ENCODE peak calls at places on chromosomes 11 and 22, in five cellular contexts. L, I, O, D and G are unnamed samples.
A peak's percentile ranks its signal among the peaks of the same experiment; 100 is the strongest.

GRCh38 chr11:69934861-69935494 is 115.8 kb upstream of the FGF3 start:
- DNase-seq in D (no peak), O (no peak), I (peak; percentile 53), L (peak; percentile 27), G (no peak)

GRCh38 chr11:70537576-70538571 is 139.5 kb downstream of the CTTN start:
- DNase-seq in L (no peak), O (no peak), D (peak; percentile 44), I (no peak), G (no peak)

GRCh38 chr22:43901976-43902643 is 10.3 kb upstream of the PNPLA5 start:
- DNase-seq in I (peak; percentile 56), D (no peak), L (peak; percentile 97), O (no peak), G (no peak)

GRCh38 chr11:104968365-104968855 is at the start of gene CASP4:
- DNase-seq in I (peak; percentile 18), D (peak; percentile 1), O (peak; percentile 32), L (peak; percentile 78), G (no peak)

GRCh38 chr11:77411238-77411637 is 62.7 kb downstream of the PAK1 start:
- DNase-seq in D (no peak), L (peak; percentile 30), I (peak; percentile 11), O (no peak), G (no peak)

GRCh38 chr22:35484651-35485372 is 55.8 kb upstream of the RASD2 start:
- DNase-seq in I (no peak), O (no peak), L (peak; percentile 71), D (no peak), G (no peak)

GRCh38 chr11:62721994-62722393 is 5.3 kb downstream of the HNRNPUL2 start:
- DNase-seq in D (no peak), I (peak; percentile 68), O (no peak), L (peak; percentile 40), G (peak; percentile 24)

GRCh38 chr11:64070301-64070656 is 34.5 kb downstream of the FLRT1 start:
- DNase-seq in L (no peak), D (no peak), I (no peak), O (no peak), G (no peak)

GRCh38 chr11:15493066-15493465 is 378.3 kb downstream of the INSC start:
- DNase-seq in O (no peak), I (no peak), L (peak; percentile 2), D (no peak), G (no peak)

GRCh38 chr11:46389450-46390330 is 1.9 kb downstream of the CHRM4 start:
- DNase-seq in D (peak; percentile 95), I (peak; percentile 82), O (no peak), L (peak; percentile 46), G (peak; percentile 81)

GRCh38 chr11:33634291-33634834 is 66.3 kb downstream of the C11orf91 start:
- DNase-seq in L (peak; percentile 82), O (no peak), I (peak; percentile 82), D (no peak), G (no peak)

GRCh38 chr11:33869511-33870422 is 22.1 kb downstream of the LMO2 start:
- DNase-seq in D (peak; percentile 84), I (peak; percentile 14), L (peak; percentile 2), O (no peak), G (peak; percentile 72)

GRCh38 chr11:69514771-69515170 is 33.3 kb downstream of the LINC01488 start:
- DNase-seq in I (no peak), O (no peak), D (no peak), L (no peak), G (no peak)

GRCh38 chr11:72569966-72570892 is 104.0 kb downstream of the PDE2A start:
- DNase-seq in O (no peak), I (no peak), D (no peak), L (peak; percentile 66), G (no peak)

GRCh38 chr11:119533931-119534694 is 111.1 kb upstream of the THY1 start:
- DNase-seq in O (peak; percentile 13), L (peak; percentile 23), I (peak; percentile 53), D (peak; percentile 81), G (peak; percentile 78)

GRCh38 chr11:96878299-96879051 is 488.7 kb downstream of the JRKL start:
- DNase-seq in I (no peak), D (no peak), L (no peak), O (no peak), G (no peak)

GRCh38 chr22:31650391-31650790 is 11.6 kb downstream of the PISD start:
- DNase-seq in I (no peak), L (peak; percentile 89), D (no peak), O (no peak), G (no peak)

GRCh38 chr11:92154611-92155010 is 70.0 kb upstream of the FAT3 start:
- DNase-seq in O (no peak), D (no peak), I (no peak), L (no peak), G (no peak)

GRCh38 chr11:17395554-17395961 is 7.1 kb upstream of the KCNJ11 start:
- DNase-seq in I (no peak), O (no peak), L (no peak), D (peak; percentile 18), G (no peak)

DNA sequence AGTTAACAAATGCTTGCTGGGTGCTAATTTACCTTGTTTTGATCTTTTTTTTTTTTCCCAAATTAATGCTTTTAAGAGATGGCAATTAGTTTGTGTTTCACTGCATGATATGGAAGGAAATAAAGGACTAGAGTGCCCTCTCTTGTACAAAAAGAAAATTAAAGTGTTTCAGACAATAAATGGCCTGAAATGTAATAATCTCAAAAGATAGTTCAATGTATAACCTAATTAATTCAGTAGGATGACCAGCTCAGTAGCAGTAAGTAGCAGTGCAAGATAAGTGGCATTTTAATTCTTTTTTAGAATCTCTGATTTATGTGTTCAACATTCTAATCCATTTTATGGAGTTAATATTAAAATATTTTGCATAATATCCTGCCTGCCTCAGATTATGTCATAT is 39.9 kb upstream of the MYO18B start:
- DNase-seq in D (peak; percentile 61), L (peak; percentile 29), O (no peak), I (no peak), G (no peak)
- TF ChIP-seq SMC3 in D (peak; percentile 59), L (peak; percentile 64), O (peak; percentile 70), I (peak; percentile 63), G (peak; percentile 13)

DNA sequence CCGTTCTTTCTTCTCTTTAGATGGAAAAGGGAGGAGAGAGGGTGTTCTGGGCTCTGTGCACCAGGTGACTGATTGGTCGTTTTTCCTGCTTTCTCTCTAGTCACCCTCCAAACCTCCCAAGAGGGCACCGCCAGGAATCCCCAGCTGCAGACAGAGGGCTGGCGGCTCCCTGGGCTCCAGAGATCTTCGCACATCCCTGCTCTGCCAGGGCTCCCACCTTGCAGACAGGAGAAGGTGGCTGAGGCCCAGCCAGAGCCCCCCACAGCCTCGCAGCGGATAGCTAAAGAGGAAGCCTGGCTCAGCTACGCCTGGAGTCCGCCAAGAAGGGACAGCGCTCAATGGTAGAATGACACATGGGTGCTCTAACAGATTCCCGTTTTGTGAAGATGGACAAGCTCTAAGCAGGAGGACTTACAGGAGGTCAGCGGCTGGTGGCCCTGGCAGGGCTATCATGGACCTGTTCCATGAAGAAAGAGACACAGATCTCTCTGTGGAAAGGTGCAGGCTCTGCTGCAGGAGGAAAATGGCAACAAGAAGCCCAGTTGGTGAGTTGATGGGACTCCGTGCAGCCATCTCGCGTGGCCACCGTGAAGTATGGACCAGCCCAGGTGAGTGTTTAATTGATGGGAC is 976.9 kb downstream of the BRD1 start:
- DNase-seq in O (no peak), I (no peak), L (no peak), D (no peak), G (no peak)
- TF ChIP-seq SMC3 in O (no peak), I (no peak), L (no peak), D (no peak), G (no peak)

GRCh38 chr22:24730864-24731263 is 43.7 kb downstream of the PIWIL3 start:
- DNase-seq in L (no peak), I (no peak), D (no peak), O (no peak), G (no peak)

GRCh38 chr22:24725736-24726135 is 48.8 kb downstream of the PIWIL3 start:
- DNase-seq in O (no peak), I (no peak), D (no peak), L (no peak), G (no peak)

GRCh38 chr22:24728790-24729637 is 45.5 kb downstream of the PIWIL3 start:
- DNase-seq in L (peak; percentile 74), O (no peak), D (peak; percentile 41), I (no peak), G (peak; percentile 87)

GRCh38 chr22:24726848-24727217 is 47.7 kb downstream of the PIWIL3 start:
- DNase-seq in O (no peak), D (no peak), I (no peak), L (no peak), G (no peak)

DNA sequence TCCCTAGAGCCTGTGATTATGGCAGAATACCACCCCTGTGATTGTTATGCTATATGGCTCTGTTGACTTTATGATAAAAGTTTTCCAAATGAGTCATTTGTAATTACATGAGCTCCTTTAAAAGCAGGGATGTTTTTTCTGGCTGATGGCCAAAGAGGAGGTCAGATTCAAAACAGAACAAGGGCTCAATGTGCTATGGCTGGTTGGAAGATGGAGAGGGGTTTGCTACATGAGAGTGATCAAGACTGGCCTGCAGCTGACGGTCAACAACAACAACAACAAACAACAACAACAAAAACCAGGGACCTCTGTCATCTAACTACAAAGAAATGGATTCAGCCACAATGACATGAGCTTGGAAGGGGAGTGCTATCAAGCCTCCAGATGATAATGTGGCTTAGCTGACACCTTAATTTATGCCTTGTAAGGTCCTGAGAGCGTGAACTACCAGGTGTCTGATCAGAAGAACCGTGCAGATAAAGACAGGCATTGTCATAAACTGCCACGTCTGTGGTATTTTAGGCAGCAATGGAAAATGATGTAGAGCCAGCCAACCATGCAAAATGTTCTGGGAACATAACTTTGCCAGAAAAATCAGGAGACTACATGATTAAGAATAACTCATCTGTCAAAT is 47.2 kb downstream of the PIWIL3 start:
- DNase-seq in I (peak; percentile 19), O (no peak), L (peak; percentile 94), D (peak; percentile 66), G (peak; percentile 33)
- TF ChIP-seq SMC3 in I (no peak), O (no peak), L (no peak), D (no peak), G (no peak)

GRCh38 chr11:78961186-78961782 is 386.6 kb upstream of the NARS2 start:
- DNase-seq in D (peak; percentile 66), O (no peak), I (peak; percentile 44), L (peak; percentile 46), G (peak; percentile 24)

GRCh38 chr11:78958444-78958843 is 383.8 kb upstream of the NARS2 start:
- DNase-seq in D (no peak), O (no peak), L (no peak), I (no peak), G (no peak)

GRCh38 chr11:78967811-78968210 is 393.1 kb upstream of the NARS2 start:
- DNase-seq in L (no peak), I (no peak), O (no peak), D (no peak), G (no peak)

GRCh38 chr11:78957481-78958245 is 383.0 kb upstream of the NARS2 start:
- DNase-seq in O (no peak), L (peak; percentile 63), D (no peak), I (no peak), G (no peak)

DNA sequence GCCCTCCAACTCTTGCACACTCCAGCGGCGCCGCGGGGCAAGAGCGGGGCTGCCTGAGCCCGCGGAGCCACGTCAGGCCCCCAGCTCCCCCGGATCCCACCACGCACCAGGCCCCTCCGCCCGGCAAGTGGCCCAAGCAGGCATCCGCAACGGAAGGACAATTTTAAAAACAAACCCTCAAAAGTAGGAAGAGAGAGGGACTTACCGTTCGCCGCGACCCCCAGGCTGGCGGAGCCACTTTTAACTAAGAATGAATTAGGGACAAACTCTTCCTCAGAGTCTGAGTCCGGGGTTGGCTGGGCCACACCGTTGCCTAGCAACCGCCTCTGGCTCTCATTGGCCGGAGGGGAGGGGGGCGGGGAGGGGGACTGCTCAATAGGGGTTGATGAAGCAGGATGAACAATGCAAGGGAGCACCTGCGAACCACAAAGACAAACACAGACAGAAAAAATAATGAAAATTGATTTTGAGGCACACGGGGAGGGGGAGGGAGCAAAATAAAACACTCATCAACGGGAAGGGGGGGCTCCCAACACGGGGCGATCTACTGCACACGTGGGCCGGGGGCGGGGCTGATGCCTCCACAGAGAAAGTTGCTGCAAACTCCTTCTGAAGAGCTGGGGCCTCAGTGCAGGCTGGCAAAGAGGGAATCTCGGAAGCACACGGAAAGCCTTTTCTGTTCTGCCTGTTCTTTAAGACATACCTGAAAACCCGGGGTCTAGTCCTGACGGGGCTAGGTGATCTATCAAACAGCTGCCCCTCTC is 387.5 kb upstream of the NARS2 start:
- DNase-seq in I (no peak), L (peak; percentile 48), D (peak; percentile 94), O (no peak), G (peak; percentile 50)
- TF ChIP-seq SMC3 in I (no peak), L (no peak), D (no peak), O (no peak), G (no peak)